ENCODE peak calls at places on chromosomes 6 and 20, in seven cellular contexts. A, V, D, Z, F, K and U are unnamed samples.

GRCh38 chr20:23122959-23123655 is 37.0 kb upstream of the CD93 start:
- DNase-seq in D (no peak), Z (no peak), A (no peak), F (no peak), V (peak; percentile 43), K (no peak), U (no peak)

GRCh38 chr6:54204921-54205511 is 93.8 kb downstream of the MLIP start:
- DNase-seq in K (no peak), V (no peak), F (no peak), D (no peak), Z (no peak), A (no peak), U (no peak)

GRCh38 chr20:58645277-58645968 is 5.7 kb upstream of the STX16 start:
- DNase-seq in Z (no peak), F (no peak), D (no peak), K (no peak), V (no peak), A (peak; percentile 96), U (no peak)

GRCh38 chr20:50015993-50016770 is 33.4 kb downstream of the SNAI1 start:
- DNase-seq in Z (no peak), D (peak; percentile 92), A (no peak), V (no peak), K (no peak), F (no peak), U (peak; percentile 73)

GRCh38 chr6:116201538-116201937 is 52.3 kb downstream of the TSPYL4 start:
- DNase-seq in F (no peak), Z (no peak), K (no peak), D (no peak), A (no peak), V (no peak), U (no peak)

GRCh38 chr20:17531537-17532025 is 402 bp upstream of the BFSP1 start:
- DNase-seq in A (no peak), D (no peak), F (no peak), K (no peak), Z (no peak), V (no peak), U (no peak)

GRCh38 chr6:6723316-6723715 is 134.8 kb downstream of the LY86 start:
- DNase-seq in Z (no peak), K (no peak), A (no peak), D (no peak), F (no peak), V (no peak), U (no peak)

GRCh38 chr20:8654486-8654885 is 414.4 kb upstream of the PLCB4 start:
- DNase-seq in D (no peak), K (no peak), A (no peak), V (no peak), Z (no peak), F (no peak), U (no peak)

GRCh38 chr6:41370488-41371111 is 35.2 kb downstream of the NCR2 start:
- DNase-seq in Z (peak; percentile 4), D (no peak), A (peak; percentile 35), K (no peak), F (no peak), V (no peak), U (no peak)

GRCh38 chr6:12572884-12573824 is 143.4 kb upstream of the PHACTR1 start:
- DNase-seq in K (no peak), D (no peak), A (peak; percentile 60), F (peak; percentile 76), V (no peak), Z (no peak), U (no peak)

GRCh38 chr20:37534401-37535157 is 6.9 kb upstream of the BLCAP start:
- DNase-seq in Z (peak; percentile 86), D (peak; percentile 61), F (peak; percentile 86), K (no peak), V (no peak), A (peak; percentile 75), U (peak; percentile 59)

GRCh38 chr6:35049885-35050284 is 91.3 kb downstream of the TCP11 start:
- DNase-seq in Z (no peak), F (peak; percentile 61), D (peak; percentile 66), A (no peak), K (no peak), V (peak; percentile 76), U (peak; percentile 93)

GRCh38 chr6:3610206-3610605 is 141.3 kb downstream of the PXDC1 start:
- DNase-seq in Z (no peak), A (peak; percentile 76), K (no peak), V (no peak), D (no peak), F (peak; percentile 16), U (peak; percentile 40)

GRCh38 chr20:49484180-49485140 is 2.0 kb upstream of the KCNB1 start:
- DNase-seq in D (peak; percentile 94), Z (peak; percentile 96), K (peak; percentile 79), F (peak; percentile 61), V (peak; percentile 87), A (peak; percentile 73), U (peak; percentile 91)

GRCh38 chr6:156589281-156589680 is 187.9 kb upstream of the ARID1B start:
- DNase-seq in V (no peak), F (peak; percentile 65), Z (no peak), K (no peak), D (no peak), A (peak; percentile 23), U (no peak)

GRCh38 chr6:15131234-15132195 is 114.4 kb upstream of the JARID2 start:
- DNase-seq in K (no peak), F (no peak), D (peak; percentile 12), A (no peak), V (no peak), Z (no peak), U (peak; percentile 96)

GRCh38 chr20:25271486-25272222 is 23.8 kb downstream of the PYGB start:
- DNase-seq in F (no peak), Z (no peak), D (no peak), K (peak; percentile 20), A (no peak), V (peak; percentile 52), U (peak; percentile 1)

GRCh38 chr6:33273924-33274902 is 2.3 kb downstream of the RPS18 start:
- DNase-seq in K (no peak), F (no peak), Z (no peak), D (no peak), V (no peak), A (no peak), U (no peak)

GRCh38 chr6:121222656-121223055 is 111.6 kb downstream of the TBC1D32 start:
- DNase-seq in F (peak; percentile 45), Z (no peak), V (no peak), K (no peak), D (no peak), A (peak; percentile 39), U (no peak)

GRCh38 chr20:33555755-33556154 is 65.9 kb downstream of the CBFA2T2 start:
- DNase-seq in K (no peak), F (no peak), V (no peak), Z (no peak), A (no peak), D (no peak), U (no peak)
- H3K27ac ChIP-seq in K (no peak overlapping the region), F (peak overlapping the region; percentile 30), V (peak overlapping the region; percentile 34), Z (no peak overlapping the region), A (peak overlapping the region; percentile 34), D (peak overlapping the region; percentile 53), U (no peak overlapping the region)

GRCh38 chr6:32114853-32115252 is 5.7 kb upstream of the TNXB start:
- DNase-seq in V (no peak), F (peak; percentile 82), K (no peak), A (no peak), D (no peak), Z (no peak), U (no peak)

GRCh38 chr6:32118782-32119628 is 9.0 kb downstream of the ATF6B start:
- DNase-seq in V (peak; percentile 93), F (peak; percentile 85), Z (peak; percentile 87), A (peak; percentile 65), D (peak; percentile 83), K (peak; percentile 90), U (peak; percentile 95)

GRCh38 chr6:32117461-32117860 is 8.3 kb upstream of the TNXB start:
- DNase-seq in Z (no peak), F (no peak), V (no peak), K (no peak), A (no peak), D (no peak), U (no peak)

GRCh38 chr6:32115623-32116022 is 6.5 kb upstream of the TNXB start:
- DNase-seq in K (no peak), D (no peak), V (no peak), Z (no peak), A (no peak), F (no peak), U (no peak)

GRCh38 chr6:32116674-32117073 is 7.5 kb upstream of the TNXB start:
- DNase-seq in V (no peak), D (peak; percentile 64), A (no peak), K (no peak), F (peak; percentile 21), Z (peak; percentile 54), U (peak; percentile 81)
- TF ChIP-seq CTCF in V (peak; percentile 30), D (peak; percentile 55), A (peak; percentile 23), K (peak; percentile 29), F (peak; percentile 70), Z (peak; percentile 58), U (peak; percentile 90)

DNA sequence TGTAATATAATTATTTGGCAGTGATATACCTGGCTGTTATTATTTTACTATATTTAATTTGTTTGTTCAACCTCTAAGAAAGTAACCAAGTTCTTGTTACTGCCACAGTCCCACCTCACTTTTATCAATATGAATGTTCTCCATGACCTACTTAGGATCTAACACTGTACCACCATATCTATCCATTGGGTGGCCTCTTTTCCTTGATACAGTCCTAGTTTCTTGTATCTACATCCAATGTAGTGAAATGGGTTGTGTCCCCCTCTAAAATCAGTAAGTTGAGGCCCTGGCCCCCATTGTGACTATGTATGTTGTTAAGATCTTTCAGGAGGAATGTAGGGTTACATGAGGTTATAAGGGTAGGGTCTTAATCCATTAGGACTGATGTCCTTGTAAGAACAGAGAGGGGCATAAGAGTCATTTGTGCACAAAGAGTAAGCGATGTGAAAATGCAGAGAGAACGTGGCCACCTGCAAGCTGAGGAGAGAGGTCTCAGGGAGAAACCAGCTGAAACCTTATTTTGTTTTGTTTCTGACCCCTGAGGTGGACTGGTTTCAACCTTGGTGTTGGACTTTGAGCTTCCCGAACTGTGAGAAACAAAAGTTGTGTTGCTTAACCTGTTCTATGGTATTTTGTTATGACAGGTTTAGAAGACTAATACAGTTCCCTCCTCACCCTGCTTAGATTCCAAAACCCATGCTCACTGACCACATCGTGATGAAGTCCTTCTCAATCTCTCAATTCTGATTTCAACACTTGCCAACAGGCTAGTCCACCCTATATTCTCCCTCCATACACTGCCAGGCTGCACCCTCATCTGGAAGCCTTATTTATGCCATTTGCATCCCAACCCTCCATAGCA is 387.3 kb upstream of the EPHA7 start:
- DNase-seq in V (no peak), D (no peak), F (no peak), A (no peak), Z (no peak), K (no peak), U (no peak)
- H3K36me3 ChIP-seq in V (no peaks in the 10 kb centered on the region), D (no peaks in the 10 kb centered on the region), F (no peaks in the 10 kb centered on the region), A (no peaks in the 10 kb centered on the region), Z (no peaks in the 10 kb centered on the region), K (no peaks in the 10 kb centered on the region), U (no peaks in the 10 kb centered on the region)

DNA sequence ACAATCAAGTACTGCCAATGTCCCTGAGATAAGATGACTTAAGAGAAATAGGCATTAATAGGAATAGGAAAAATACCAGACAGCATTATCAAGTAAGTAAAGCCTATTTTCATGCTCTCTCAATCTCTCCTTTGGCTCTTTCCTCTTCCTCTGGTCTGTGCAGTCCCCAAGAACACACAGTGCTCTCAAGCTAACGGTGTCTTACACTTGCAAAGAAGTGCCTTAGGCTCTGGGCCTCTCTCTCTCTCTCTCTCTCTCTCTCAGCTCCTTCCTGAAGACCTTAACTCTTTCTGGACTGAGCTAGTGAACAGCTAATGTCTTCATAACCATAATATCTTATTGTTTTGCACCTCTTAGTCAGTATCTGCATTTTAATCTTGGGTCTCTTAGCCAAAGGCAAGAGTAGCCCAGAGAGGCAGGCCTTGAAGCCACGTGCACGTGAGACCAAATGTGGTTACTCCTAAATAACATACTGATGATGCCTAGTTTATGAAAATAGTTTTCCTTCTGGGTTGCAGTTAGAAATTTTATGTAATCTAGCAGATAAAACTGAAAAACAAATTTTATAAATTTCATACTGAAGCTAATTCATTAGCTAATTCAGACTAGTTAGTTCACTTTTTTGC is 70.8 kb downstream of the TPD52L1 start:
- DNase-seq in A (no peak), F (no peak), D (no peak), K (no peak), V (no peak), Z (no peak), U (no peak)
- H3K27ac ChIP-seq in A (no peak overlapping the region), F (no peak overlapping the region), D (no peak overlapping the region), K (peak overlapping the region; percentile 4), V (peak overlapping the region; percentile 60), Z (no peak overlapping the region), U (no peak overlapping the region)